ENCODE peak calls at places on chromosome 19, in six cellular contexts. O is upper lobe of left lung, K is H1, A is HepG2, L is vagina, U is endothelial cell of umbilical vein. G is an unnamed sample.

GRCh38 chr19:17944301-17944700 is 11.5 kb downstream of the CCDC124 start:
- DNase-seq in U (peak; percentile 11), K (no peak), A (no peak), O (no peak), L (no peak), G (no peak)

GRCh38 chr19:55113570-55114039 is 3.8 kb downstream of the PPP1R12C start:
- DNase-seq in K (no peak), U (peak; percentile 88), A (peak; percentile 38), L (no peak), O (peak; percentile 75), G (peak; percentile 81)

GRCh38 chr19:18847516-18848463 is 16.0 kb downstream of the UPF1 start:
- DNase-seq in L (no peak), O (no peak), K (no peak), A (no peak), U (no peak), G (no peak)

GRCh38 chr19:31694761-31695160 is 345.5 kb upstream of the TSHZ3 start:
- DNase-seq in L (no peak), A (no peak), K (no peak), U (no peak), O (no peak), G (no peak)

GRCh38 chr19:8640402-8641004 is 10.1 kb downstream of the NFILZ start:
- DNase-seq in O (no peak), U (no peak), K (no peak), L (no peak), A (peak; percentile 88), G (peak; percentile 36)

GRCh38 chr19:3771906-3772450 is at the start of gene RAX2:
- DNase-seq in L (no peak), A (no peak), U (no peak), O (peak; percentile 65), K (no peak), G (no peak)

GRCh38 chr19:54426291-54426918 is 11.1 kb downstream of the TTYH1 start:
- DNase-seq in K (no peak), A (no peak), O (no peak), L (no peak), U (no peak), G (no peak)

GRCh38 chr19:2089001-2089711 is 7.0 kb downstream of the MOB3A start:
- DNase-seq in K (no peak), U (peak; percentile 31), L (no peak), A (no peak), O (no peak), G (no peak)

GRCh38 chr19:50817941-50818858 is 5.4 kb downstream of the KLK1 start:
- DNase-seq in L (no peak), A (no peak), K (peak; percentile 65), U (peak; percentile 29), O (peak; percentile 84), G (peak; percentile 90)

GRCh38 chr19:16867211-16867610 is 21.6 kb upstream of the F2RL3 start:
- DNase-seq in O (no peak), K (no peak), U (no peak), A (no peak), L (no peak), G (no peak)

GRCh38 chr19:33785795-33786194 is 10.9 kb upstream of the KCTD15 start:
- DNase-seq in A (no peak), U (no peak), L (no peak), O (no peak), K (no peak), G (no peak)

GRCh38 chr19:29620931-29621351 is 14.9 kb downstream of the POP4 start:
- DNase-seq in A (no peak), L (no peak), O (peak; percentile 50), U (no peak), K (no peak), G (peak; percentile 18)

GRCh38 chr19:1181606-1182005 is 7.5 kb upstream of the SBNO2 start:
- DNase-seq in L (no peak), O (peak; percentile 83), K (no peak), A (no peak), U (no peak), G (peak; percentile 68)

DNA sequence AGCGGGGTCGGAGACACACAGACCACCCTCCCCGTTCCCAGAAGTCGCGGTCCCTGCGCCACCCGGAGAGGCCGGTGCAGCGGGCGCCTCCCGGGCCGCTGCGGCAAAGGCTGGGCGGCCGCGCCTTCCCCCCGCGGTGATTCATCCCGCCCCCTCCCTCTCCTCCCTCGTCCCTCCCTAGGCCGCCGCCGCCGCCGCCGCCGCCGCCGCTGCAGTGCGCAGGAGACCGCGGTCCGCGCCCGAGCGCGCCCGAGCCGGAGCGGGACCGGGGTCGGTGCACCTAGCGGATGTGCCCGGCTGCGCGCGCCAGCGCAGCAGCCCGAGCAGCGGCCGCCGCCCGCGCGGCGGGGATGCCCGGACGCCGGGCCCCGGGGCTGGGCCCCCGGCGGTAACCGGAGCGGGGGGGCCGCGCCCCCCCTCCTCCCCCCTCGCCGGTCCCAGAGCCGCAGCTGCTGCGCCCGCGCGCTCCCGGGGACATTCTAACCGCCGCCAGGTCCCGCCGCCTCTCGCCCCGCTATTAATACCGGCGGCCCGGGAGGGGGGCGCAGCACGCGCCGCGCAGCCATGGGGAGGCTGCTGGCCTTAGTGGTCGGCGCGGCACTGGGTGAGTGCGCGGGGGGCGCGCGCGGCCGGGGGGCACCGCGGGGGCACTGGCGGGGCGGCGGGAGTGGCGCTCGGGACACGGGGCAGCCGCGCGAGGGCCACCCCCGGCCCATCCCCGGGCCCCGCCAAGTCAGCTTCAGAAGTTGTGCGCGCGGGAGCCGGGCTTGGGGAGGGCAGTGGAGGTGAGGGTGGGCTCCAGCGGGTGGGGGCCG is at the start of gene SCN1B:
- DNase-seq in A (peak; percentile 31), K (no peak), L (no peak), U (peak; percentile 51), O (peak; percentile 95), G (peak; percentile 46)
- H3K27ac ChIP-seq in A (no peak within 1 kb of the TSS), K (no peak within 1 kb of the TSS), L (peak within 1 kb of the TSS; percentile 56), U (no peak within 1 kb of the TSS), O (no peak within 1 kb of the TSS), G (peak within 1 kb of the TSS; percentile 48)

DNA sequence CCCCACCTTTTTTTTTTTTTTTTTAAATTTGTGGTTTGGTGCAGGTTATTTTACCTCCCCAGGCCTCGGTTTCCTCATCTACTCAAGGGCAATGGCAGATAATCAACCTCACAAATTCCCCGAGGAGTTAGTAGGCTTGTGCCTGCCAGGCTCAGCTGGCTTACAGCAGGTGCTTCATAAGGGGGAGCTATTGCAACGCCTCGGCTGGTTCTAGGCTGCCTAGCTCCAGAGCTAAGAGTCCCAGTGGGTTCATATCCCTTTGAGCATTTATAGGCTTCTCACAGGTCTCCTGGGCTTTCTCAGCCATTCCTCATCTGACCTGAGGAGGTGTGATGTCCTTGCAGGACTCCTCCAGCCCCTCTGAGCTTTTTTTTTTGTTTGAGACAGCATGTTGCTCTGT is 10.6 kb downstream of the BCKDHA start:
- DNase-seq in L (no peak), A (no peak), O (no peak), K (no peak), U (no peak), G (no peak)
- H3K4me1 ChIP-seq in L (peaks cover 37% of the 10 kb centered on the region), A (peaks cover 30% of the 10 kb centered on the region), O (peaks cover 83% of the 10 kb centered on the region), K (no peaks in the 10 kb centered on the region), U (peaks cover 16% of the 10 kb centered on the region), G (peaks cover 20% of the 10 kb centered on the region)

GRCh38 chr19:42069619-42070293 is at the start of gene GRIK5:
- DNase-seq in A (no peak), U (no peak), O (peak; percentile 75), K (no peak), L (no peak), G (no peak)
- TF ChIP-seq POLR2AphosphoS5 in A (no peak), U (no peak), O (no peak), K (no peak), L (no peak), G (no peak)

GRCh38 chr19:35642312-35642711 is 767 bp downstream of the ETV2 start:
- DNase-seq in U (no peak), O (no peak), K (no peak), A (no peak), L (no peak), G (no peak)
- H3K27ac ChIP-seq in U (no peak overlapping the region), O (no peak overlapping the region), K (no peak overlapping the region), A (no peak overlapping the region), L (no peak overlapping the region), G (no peak overlapping the region)

GRCh38 chr19:41955521-41955920 is 3.6 kb downstream of the RABAC1 start:
- DNase-seq in A (no peak), K (no peak), U (no peak), O (peak; percentile 32), L (no peak), G (no peak)

GRCh38 chr19:41958367-41959055 is 610 bp downstream of the RABAC1 start:
- DNase-seq in A (peak; percentile 64), K (peak; percentile 17), U (peak; percentile 85), O (peak; percentile 95), L (no peak), G (peak; percentile 96)

GRCh38 chr19:41957838-41958366 is 1.2 kb downstream of the RABAC1 start:
- DNase-seq in L (no peak), U (peak; percentile 82), A (peak; percentile 81), O (no peak), K (peak; percentile 64), G (peak; percentile 86)

GRCh38 chr19:41956621-41957020 is 2.5 kb downstream of the RABAC1 start:
- DNase-seq in K (no peak), U (no peak), O (peak; percentile 65), L (no peak), A (no peak), G (peak; percentile 50)

DNA sequence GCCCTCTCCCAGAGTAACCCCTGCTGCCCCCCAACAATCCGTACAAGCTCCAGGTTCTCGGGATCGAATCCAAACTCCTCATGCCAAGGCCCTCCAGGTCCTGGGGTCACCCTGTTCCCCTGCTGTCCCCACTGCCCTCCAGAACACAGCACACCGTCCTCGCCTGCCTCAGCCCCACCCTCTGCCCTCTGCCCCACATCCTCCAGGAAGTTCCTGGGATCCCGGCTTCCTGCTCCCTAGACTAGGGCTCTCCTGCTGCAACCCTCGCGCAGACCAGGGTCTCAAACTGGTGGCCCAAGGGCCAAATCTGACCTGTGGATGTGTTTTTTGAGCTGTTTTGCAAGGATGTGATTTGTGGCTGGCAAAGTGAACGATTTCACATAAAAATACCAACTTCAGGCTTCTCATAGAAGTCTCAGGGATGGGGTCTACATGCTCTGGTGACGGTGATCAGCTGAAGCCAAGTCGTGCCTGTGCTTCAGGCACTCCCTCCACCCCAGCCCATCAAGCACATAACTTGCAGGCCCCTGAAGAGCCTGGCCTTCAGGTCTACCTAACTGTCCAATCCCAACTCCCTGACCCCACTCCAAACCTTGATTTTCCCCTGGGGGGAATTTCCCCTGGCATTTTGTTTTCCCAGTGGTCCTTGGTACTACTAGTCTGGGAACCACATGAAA is 1.8 kb downstream of the RABAC1 start:
- DNase-seq in U (no peak), A (no peak), L (no peak), O (no peak), K (no peak), G (peak; percentile 79)
- H3K4me1 ChIP-seq in U (peaks cover 12% of the 10 kb centered on the region), A (peaks cover 32% of the 10 kb centered on the region), L (peaks cover 14% of the 10 kb centered on the region), O (peaks cover 19% of the 10 kb centered on the region), K (peaks cover 3% of the 10 kb centered on the region), G (peaks cover 10% of the 10 kb centered on the region)

GRCh38 chr19:15112385-15112784 is 5.2 kb downstream of the SYDE1 start:
- DNase-seq in A (peak; percentile 24), K (no peak), L (no peak), O (no peak), U (no peak), G (no peak)
- TF ChIP-seq POLR2AphosphoS5 in A (no peak), K (no peak), L (no peak), O (no peak), U (no peak), G (no peak)

GRCh38 chr19:12664406-12665280 is 1.9 kb downstream of the MAN2B1 start:
- DNase-seq in U (no peak), A (peak; percentile 24), K (no peak), O (peak; percentile 56), L (no peak), G (no peak)
- H3K27ac ChIP-seq in U (no peak overlapping the region), A (no peak overlapping the region), K (peak overlapping the region; percentile 36), O (no peak overlapping the region), L (no peak overlapping the region), G (no peak overlapping the region)

GRCh38 chr19:46052896-46053295 is 12.1 kb upstream of the IGFL4 start:
- DNase-seq in K (no peak), A (no peak), U (no peak), L (no peak), O (no peak), G (no peak)
- H3K4me1 ChIP-seq in K (no peaks in the 10 kb centered on the region), A (peaks cover 20% of the 10 kb centered on the region), U (no peaks in the 10 kb centered on the region), L (no peaks in the 10 kb centered on the region), O (no peaks in the 10 kb centered on the region), G (no peaks in the 10 kb centered on the region)